ENCODE peak calls at places on chromosomes 16 and 17, in five cellular contexts. One of them, this sample, is unnamed.

GRCh38 chr16:1188781-1189189 is 35.9 kb downstream of the CACNA1H start:
- DNase-seq in HL-60: peak; percentile 3
- DNase-seq in fibroblast of lung: peak; percentile 30
- DNase-seq in HAP-1: peak; percentile 25
- DNase-seq in heart left ventricle: peak; percentile 46
- DNase-seq in this sample: peak; percentile 26

GRCh38 chr16:89918453-89919347 is at the start of gene MC1R:
- DNase-seq in HL-60: no peak
- DNase-seq in fibroblast of lung: peak; percentile 44
- DNase-seq in HAP-1: peak; percentile 78
- DNase-seq in heart left ventricle: no peak
- DNase-seq in this sample: no peak

GRCh38 chr16:65457084-65457483 is 335.2 kb upstream of the CDH11 start:
- DNase-seq in HL-60: no peak
- DNase-seq in fibroblast of lung: no peak
- DNase-seq in HAP-1: no peak
- DNase-seq in heart left ventricle: no peak
- DNase-seq in this sample: no peak

GRCh38 chr17:65039349-65039988 is 17.1 kb downstream of the GNA13 start:
- DNase-seq in HL-60: no peak
- DNase-seq in fibroblast of lung: no peak
- DNase-seq in HAP-1: no peak
- DNase-seq in heart left ventricle: no peak
- DNase-seq in this sample: peak; percentile 79

GRCh38 chr16:81473561-81473960 is 29.0 kb downstream of the CMIP start:
- DNase-seq in HL-60: no peak
- DNase-seq in fibroblast of lung: peak; percentile 67
- DNase-seq in HAP-1: no peak
- DNase-seq in heart left ventricle: peak; percentile 55
- DNase-seq in this sample: no peak

GRCh38 chr16:583470-583814 is 6.4 kb upstream of the RAB40C start:
- DNase-seq in HL-60: no peak
- DNase-seq in fibroblast of lung: no peak
- DNase-seq in HAP-1: no peak
- DNase-seq in heart left ventricle: no peak
- DNase-seq in this sample: no peak

GRCh38 chr16:30369091-30369937 is 980 bp downstream of the TBC1D10B start:
- DNase-seq in HL-60: no peak
- DNase-seq in fibroblast of lung: no peak
- DNase-seq in HAP-1: no peak
- DNase-seq in heart left ventricle: no peak
- DNase-seq in this sample: no peak

GRCh38 chr16:29926675-29927522 is 873 bp upstream of the KCTD13 start:
- DNase-seq in HL-60: no peak
- DNase-seq in fibroblast of lung: peak; percentile 39
- DNase-seq in HAP-1: no peak
- DNase-seq in heart left ventricle: peak; percentile 34
- DNase-seq in this sample: no peak

GRCh38 chr17:47815106-47815918 is 6.3 kb downstream of the OSBPL7 start:
- DNase-seq in HL-60: no peak
- DNase-seq in fibroblast of lung: no peak
- DNase-seq in HAP-1: no peak
- DNase-seq in heart left ventricle: no peak
- DNase-seq in this sample: no peak

GRCh38 chr17:45852535-45853297 is 8.0 kb downstream of the SPPL2C start:
- DNase-seq in HL-60: peak; percentile 51
- DNase-seq in fibroblast of lung: peak; percentile 22
- DNase-seq in HAP-1: peak; percentile 58
- DNase-seq in heart left ventricle: no peak
- DNase-seq in this sample: peak; percentile 24

GRCh38 chr17:40168262-40168832 is 8.9 kb upstream of the RAPGEFL1 start:
- DNase-seq in HL-60: peak; percentile 47
- DNase-seq in fibroblast of lung: peak; percentile 78
- DNase-seq in HAP-1: peak; percentile 61
- DNase-seq in heart left ventricle: no peak
- DNase-seq in this sample: peak; percentile 13

GRCh38 chr16:71348262-71349085 is 10.0 kb upstream of the CALB2 start:
- DNase-seq in HL-60: no peak
- DNase-seq in fibroblast of lung: no peak
- DNase-seq in HAP-1: no peak
- DNase-seq in heart left ventricle: no peak
- DNase-seq in this sample: no peak

GRCh38 chr17:76868669-76869208 is 535 bp downstream of the MGAT5B start:
- DNase-seq in HL-60: no peak
- DNase-seq in fibroblast of lung: peak; percentile 22
- DNase-seq in HAP-1: no peak
- DNase-seq in heart left ventricle: no peak
- DNase-seq in this sample: no peak

GRCh38 chr17:9677411-9677810 is 32.1 kb downstream of the USP43 start:
- DNase-seq in HL-60: no peak
- DNase-seq in fibroblast of lung: peak; percentile 14
- DNase-seq in HAP-1: no peak
- DNase-seq in heart left ventricle: no peak
- DNase-seq in this sample: no peak

GRCh38 chr16:79901522-79901921 is 301.0 kb upstream of the MAF start:
- DNase-seq in HL-60: no peak
- DNase-seq in fibroblast of lung: no peak
- DNase-seq in HAP-1: no peak
- DNase-seq in heart left ventricle: no peak
- DNase-seq in this sample: no peak

GRCh38 chr17:3801043-3801746 is at the start of gene ITGAE:
- DNase-seq in HL-60: no peak
- DNase-seq in fibroblast of lung: no peak
- DNase-seq in HAP-1: no peak
- DNase-seq in heart left ventricle: no peak
- DNase-seq in this sample: no peak

GRCh38 chr16:85988723-85989313 is 89.9 kb downstream of the IRF8 start:
- DNase-seq in HL-60: no peak
- DNase-seq in fibroblast of lung: no peak
- DNase-seq in HAP-1: no peak
- DNase-seq in heart left ventricle: no peak
- DNase-seq in this sample: no peak

GRCh38 chr16:85990861-85991301 is 91.9 kb downstream of the IRF8 start:
- DNase-seq in HL-60: no peak
- DNase-seq in fibroblast of lung: no peak
- DNase-seq in HAP-1: no peak
- DNase-seq in heart left ventricle: no peak
- DNase-seq in this sample: no peak

GRCh38 chr16:85989376-85989775 is 90.4 kb downstream of the IRF8 start:
- DNase-seq in HL-60: no peak
- DNase-seq in fibroblast of lung: no peak
- DNase-seq in HAP-1: no peak
- DNase-seq in heart left ventricle: no peak
- DNase-seq in this sample: no peak

GRCh38 chr16:85991425-85991824 is 92.5 kb downstream of the IRF8 start:
- DNase-seq in HL-60: no peak
- DNase-seq in fibroblast of lung: no peak
- DNase-seq in HAP-1: no peak
- DNase-seq in heart left ventricle: no peak
- DNase-seq in this sample: no peak

GRCh38 chr16:85989863-85990643 is 91.1 kb downstream of the IRF8 start:
- DNase-seq in HL-60: no peak
- DNase-seq in fibroblast of lung: no peak
- DNase-seq in HAP-1: no peak
- DNase-seq in heart left ventricle: no peak
- DNase-seq in this sample: no peak
- H3K27me3 ChIP-seq in HL-60: no peaks in the 10 kb centered on the region
- H3K27me3 ChIP-seq in fibroblast of lung: peaks cover 10% of the 10 kb centered on the region
- H3K27me3 ChIP-seq in HAP-1: peaks cover 26% of the 10 kb centered on the region
- H3K27me3 ChIP-seq in heart left ventricle: peaks cover 14% of the 10 kb centered on the region
- H3K27me3 ChIP-seq in this sample: peaks cover 4% of the 10 kb centered on the region

GRCh38 chr17:81390029-81390428 is 5.2 kb upstream of the BAHCC1 start:
- DNase-seq in HL-60: no peak
- DNase-seq in fibroblast of lung: no peak
- DNase-seq in HAP-1: no peak
- DNase-seq in heart left ventricle: no peak
- DNase-seq in this sample: no peak
- H3K27me3 ChIP-seq in HL-60: peaks cover 16% of the 10 kb centered on the region
- H3K27me3 ChIP-seq in fibroblast of lung: no peaks in the 10 kb centered on the region
- H3K27me3 ChIP-seq in HAP-1: no peaks in the 10 kb centered on the region
- H3K27me3 ChIP-seq in heart left ventricle: no peaks in the 10 kb centered on the region
- H3K27me3 ChIP-seq in this sample: peaks cover 64% of the 10 kb centered on the region

DNA sequence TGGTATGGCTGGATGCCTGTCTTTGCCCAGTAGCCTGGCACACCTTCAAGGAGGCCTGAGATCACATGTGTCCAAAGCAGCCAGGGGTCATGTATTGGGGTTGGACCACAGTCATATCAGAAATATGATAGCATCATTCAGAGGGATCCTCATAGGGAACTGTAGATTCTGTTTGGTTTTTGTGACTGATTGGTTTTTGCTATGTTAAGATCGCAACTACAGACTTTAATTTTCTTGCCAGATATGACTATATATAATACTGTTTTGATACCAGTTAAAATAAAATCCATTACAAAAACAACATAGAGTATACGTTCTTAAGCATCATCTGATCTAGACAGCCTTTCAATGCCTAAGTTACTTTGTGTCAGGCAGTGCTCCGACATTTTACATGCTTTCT is 11.8 kb upstream of the SMPD3 start:
- DNase-seq in HL-60: no peak
- DNase-seq in fibroblast of lung: no peak
- DNase-seq in HAP-1: no peak
- DNase-seq in heart left ventricle: no peak
- DNase-seq in this sample: no peak
- H3K27me3 ChIP-seq in HL-60: no peaks in the 10 kb centered on the region
- H3K27me3 ChIP-seq in fibroblast of lung: peaks cover 3% of the 10 kb centered on the region
- H3K27me3 ChIP-seq in HAP-1: peaks cover 4% of the 10 kb centered on the region
- H3K27me3 ChIP-seq in heart left ventricle: no peaks in the 10 kb centered on the region
- H3K27me3 ChIP-seq in this sample: no peaks in the 10 kb centered on the region

GRCh38 chr17:79169366-79169765 is 94.7 kb downstream of the ENGASE start:
- DNase-seq in HL-60: no peak
- DNase-seq in fibroblast of lung: no peak
- DNase-seq in HAP-1: no peak
- DNase-seq in heart left ventricle: no peak
- DNase-seq in this sample: no peak
- H3K27me3 ChIP-seq in HL-60: peaks cover 6% of the 10 kb centered on the region
- H3K27me3 ChIP-seq in fibroblast of lung: peaks cover 4% of the 10 kb centered on the region
- H3K27me3 ChIP-seq in HAP-1: peaks cover 73% of the 10 kb centered on the region
- H3K27me3 ChIP-seq in heart left ventricle: peaks cover 32% of the 10 kb centered on the region
- H3K27me3 ChIP-seq in this sample: no peaks in the 10 kb centered on the region